ENCODE peak calls at places on chromosomes 4 and X, in five cellular contexts. One of them, this sample, is unnamed.

GRCh38 chr4:37666625-37667071 is 19.5 kb downstream of the RELL1 start:
- DNase-seq in activated naive CD8-positive, alpha-beta T cell treated with anti-CD3 and anti-CD28 coated beads, Interleukin-2, amount 50 U/mL, for 24 hours: peak; percentile 25
- DNase-seq in amniotic epithelial cell: peak; percentile 94
- DNase-seq in stimulated activated naive CD8-positive, alpha-beta T cell treated with anti-CD3 and anti-CD28 coated beads, Interleukin-15, Interleukin-2, amounts not matched to agents 100 U/mL and 50 U/mL, for 24 hours: peak; percentile 31
- DNase-seq in HEK293T: no peak
- DNase-seq in this sample: peak; percentile 16

GRCh38 chrX:53190363-53190960 is 34.5 kb downstream of the KDM5C start:
- DNase-seq in activated naive CD8-positive, alpha-beta T cell treated with anti-CD3 and anti-CD28 coated beads, Interleukin-2, amount 50 U/mL, for 24 hours: no peak
- DNase-seq in amniotic epithelial cell: no peak
- DNase-seq in stimulated activated naive CD8-positive, alpha-beta T cell treated with anti-CD3 and anti-CD28 coated beads, Interleukin-15, Interleukin-2, amounts not matched to agents 100 U/mL and 50 U/mL, for 24 hours: no peak
- DNase-seq in HEK293T: no peak
- DNase-seq in this sample: no peak

GRCh38 chr4:95599777-95600436 is 51.1 kb upstream of the UNC5C start:
- DNase-seq in activated naive CD8-positive, alpha-beta T cell treated with anti-CD3 and anti-CD28 coated beads, Interleukin-2, amount 50 U/mL, for 24 hours: no peak
- DNase-seq in amniotic epithelial cell: no peak
- DNase-seq in stimulated activated naive CD8-positive, alpha-beta T cell treated with anti-CD3 and anti-CD28 coated beads, Interleukin-15, Interleukin-2, amounts not matched to agents 100 U/mL and 50 U/mL, for 24 hours: no peak
- DNase-seq in HEK293T: no peak
- DNase-seq in this sample: no peak

GRCh38 chr4:55169352-55169959 is 44.1 kb upstream of the KDR start:
- DNase-seq in activated naive CD8-positive, alpha-beta T cell treated with anti-CD3 and anti-CD28 coated beads, Interleukin-2, amount 50 U/mL, for 24 hours: no peak
- DNase-seq in amniotic epithelial cell: peak; percentile 34
- DNase-seq in stimulated activated naive CD8-positive, alpha-beta T cell treated with anti-CD3 and anti-CD28 coated beads, Interleukin-15, Interleukin-2, amounts not matched to agents 100 U/mL and 50 U/mL, for 24 hours: no peak
- DNase-seq in HEK293T: no peak
- DNase-seq in this sample: no peak

GRCh38 chrX:45622538-45622937 is 421.9 kb upstream of the DIPK2B start:
- DNase-seq in activated naive CD8-positive, alpha-beta T cell treated with anti-CD3 and anti-CD28 coated beads, Interleukin-2, amount 50 U/mL, for 24 hours: no peak
- DNase-seq in amniotic epithelial cell: peak; percentile 13
- DNase-seq in stimulated activated naive CD8-positive, alpha-beta T cell treated with anti-CD3 and anti-CD28 coated beads, Interleukin-15, Interleukin-2, amounts not matched to agents 100 U/mL and 50 U/mL, for 24 hours: no peak
- DNase-seq in HEK293T: no peak
- DNase-seq in this sample: no peak

GRCh38 chr4:153521467-153521866 is 55.3 kb downstream of the TMEM131L start:
- DNase-seq in activated naive CD8-positive, alpha-beta T cell treated with anti-CD3 and anti-CD28 coated beads, Interleukin-2, amount 50 U/mL, for 24 hours: no peak
- DNase-seq in amniotic epithelial cell: no peak
- DNase-seq in stimulated activated naive CD8-positive, alpha-beta T cell treated with anti-CD3 and anti-CD28 coated beads, Interleukin-15, Interleukin-2, amounts not matched to agents 100 U/mL and 50 U/mL, for 24 hours: no peak
- DNase-seq in HEK293T: no peak
- DNase-seq in this sample: no peak

GRCh38 chrX:128897611-128898010 is 625.7 kb downstream of the SMARCA1 start:
- DNase-seq in activated naive CD8-positive, alpha-beta T cell treated with anti-CD3 and anti-CD28 coated beads, Interleukin-2, amount 50 U/mL, for 24 hours: no peak
- DNase-seq in amniotic epithelial cell: no peak
- DNase-seq in stimulated activated naive CD8-positive, alpha-beta T cell treated with anti-CD3 and anti-CD28 coated beads, Interleukin-15, Interleukin-2, amounts not matched to agents 100 U/mL and 50 U/mL, for 24 hours: no peak
- DNase-seq in HEK293T: no peak
- DNase-seq in this sample: no peak

GRCh38 chr4:92344216-92344615 is 40.5 kb downstream of the GRID2 start:
- DNase-seq in activated naive CD8-positive, alpha-beta T cell treated with anti-CD3 and anti-CD28 coated beads, Interleukin-2, amount 50 U/mL, for 24 hours: no peak
- DNase-seq in amniotic epithelial cell: no peak
- DNase-seq in stimulated activated naive CD8-positive, alpha-beta T cell treated with anti-CD3 and anti-CD28 coated beads, Interleukin-15, Interleukin-2, amounts not matched to agents 100 U/mL and 50 U/mL, for 24 hours: no peak
- DNase-seq in HEK293T: no peak
- DNase-seq in this sample: no peak

GRCh38 chr4:73257242-73257994 is 1.2 kb downstream of the ANKRD17 start:
- DNase-seq in activated naive CD8-positive, alpha-beta T cell treated with anti-CD3 and anti-CD28 coated beads, Interleukin-2, amount 50 U/mL, for 24 hours: peak; percentile 62
- DNase-seq in amniotic epithelial cell: peak; percentile 85
- DNase-seq in stimulated activated naive CD8-positive, alpha-beta T cell treated with anti-CD3 and anti-CD28 coated beads, Interleukin-15, Interleukin-2, amounts not matched to agents 100 U/mL and 50 U/mL, for 24 hours: peak; percentile 67
- DNase-seq in HEK293T: peak; percentile 56
- DNase-seq in this sample: peak; percentile 61

GRCh38 chr4:26206981-26207380 is 113.8 kb upstream of the RBPJ start:
- DNase-seq in activated naive CD8-positive, alpha-beta T cell treated with anti-CD3 and anti-CD28 coated beads, Interleukin-2, amount 50 U/mL, for 24 hours: no peak
- DNase-seq in amniotic epithelial cell: no peak
- DNase-seq in stimulated activated naive CD8-positive, alpha-beta T cell treated with anti-CD3 and anti-CD28 coated beads, Interleukin-15, Interleukin-2, amounts not matched to agents 100 U/mL and 50 U/mL, for 24 hours: no peak
- DNase-seq in HEK293T: no peak
- DNase-seq in this sample: no peak

GRCh38 chr4:8182858-8183725 is 16.0 kb upstream of the SH3TC1 start:
- DNase-seq in activated naive CD8-positive, alpha-beta T cell treated with anti-CD3 and anti-CD28 coated beads, Interleukin-2, amount 50 U/mL, for 24 hours: no peak
- DNase-seq in amniotic epithelial cell: peak; percentile 70
- DNase-seq in stimulated activated naive CD8-positive, alpha-beta T cell treated with anti-CD3 and anti-CD28 coated beads, Interleukin-15, Interleukin-2, amounts not matched to agents 100 U/mL and 50 U/mL, for 24 hours: no peak
- DNase-seq in HEK293T: peak; percentile 34
- DNase-seq in this sample: no peak

GRCh38 chrX:39336709-39337294 is 535.5 kb downstream of the MID1IP1 start:
- DNase-seq in activated naive CD8-positive, alpha-beta T cell treated with anti-CD3 and anti-CD28 coated beads, Interleukin-2, amount 50 U/mL, for 24 hours: peak; percentile 20
- DNase-seq in amniotic epithelial cell: no peak
- DNase-seq in stimulated activated naive CD8-positive, alpha-beta T cell treated with anti-CD3 and anti-CD28 coated beads, Interleukin-15, Interleukin-2, amounts not matched to agents 100 U/mL and 50 U/mL, for 24 hours: peak; percentile 25
- DNase-seq in HEK293T: no peak
- DNase-seq in this sample: peak; percentile 20

GRCh38 chr4:140296871-140297570 is 76.4 kb upstream of the SCOC start:
- DNase-seq in activated naive CD8-positive, alpha-beta T cell treated with anti-CD3 and anti-CD28 coated beads, Interleukin-2, amount 50 U/mL, for 24 hours: no peak
- DNase-seq in amniotic epithelial cell: peak; percentile 48
- DNase-seq in stimulated activated naive CD8-positive, alpha-beta T cell treated with anti-CD3 and anti-CD28 coated beads, Interleukin-15, Interleukin-2, amounts not matched to agents 100 U/mL and 50 U/mL, for 24 hours: no peak
- DNase-seq in HEK293T: peak; percentile 35
- DNase-seq in this sample: no peak

GRCh38 chr4:93303440-93303839 is 525.1 kb upstream of the ATOH1 start:
- DNase-seq in activated naive CD8-positive, alpha-beta T cell treated with anti-CD3 and anti-CD28 coated beads, Interleukin-2, amount 50 U/mL, for 24 hours: no peak
- DNase-seq in amniotic epithelial cell: no peak
- DNase-seq in stimulated activated naive CD8-positive, alpha-beta T cell treated with anti-CD3 and anti-CD28 coated beads, Interleukin-15, Interleukin-2, amounts not matched to agents 100 U/mL and 50 U/mL, for 24 hours: no peak
- DNase-seq in HEK293T: no peak
- DNase-seq in this sample: no peak

GRCh38 chr4:133162941-133163340 is 13.8 kb downstream of the PCDH10 start:
- DNase-seq in activated naive CD8-positive, alpha-beta T cell treated with anti-CD3 and anti-CD28 coated beads, Interleukin-2, amount 50 U/mL, for 24 hours: no peak
- DNase-seq in amniotic epithelial cell: no peak
- DNase-seq in stimulated activated naive CD8-positive, alpha-beta T cell treated with anti-CD3 and anti-CD28 coated beads, Interleukin-15, Interleukin-2, amounts not matched to agents 100 U/mL and 50 U/mL, for 24 hours: no peak
- DNase-seq in HEK293T: no peak
- DNase-seq in this sample: no peak

GRCh38 chr4:121050251-121050650 is 22.1 kb downstream of the NDNF start:
- DNase-seq in activated naive CD8-positive, alpha-beta T cell treated with anti-CD3 and anti-CD28 coated beads, Interleukin-2, amount 50 U/mL, for 24 hours: no peak
- DNase-seq in amniotic epithelial cell: no peak
- DNase-seq in stimulated activated naive CD8-positive, alpha-beta T cell treated with anti-CD3 and anti-CD28 coated beads, Interleukin-15, Interleukin-2, amounts not matched to agents 100 U/mL and 50 U/mL, for 24 hours: no peak
- DNase-seq in HEK293T: no peak
- DNase-seq in this sample: no peak

GRCh38 chr4:121764702-121765367 is at the start of gene SMIM43:
- DNase-seq in activated naive CD8-positive, alpha-beta T cell treated with anti-CD3 and anti-CD28 coated beads, Interleukin-2, amount 50 U/mL, for 24 hours: no peak
- DNase-seq in amniotic epithelial cell: no peak
- DNase-seq in stimulated activated naive CD8-positive, alpha-beta T cell treated with anti-CD3 and anti-CD28 coated beads, Interleukin-15, Interleukin-2, amounts not matched to agents 100 U/mL and 50 U/mL, for 24 hours: no peak
- DNase-seq in HEK293T: peak; percentile 60
- DNase-seq in this sample: no peak

GRCh38 chr4:126004936-126005335 is 690.2 kb downstream of the FAT4 start:
- DNase-seq in activated naive CD8-positive, alpha-beta T cell treated with anti-CD3 and anti-CD28 coated beads, Interleukin-2, amount 50 U/mL, for 24 hours: no peak
- DNase-seq in amniotic epithelial cell: peak; percentile 56
- DNase-seq in stimulated activated naive CD8-positive, alpha-beta T cell treated with anti-CD3 and anti-CD28 coated beads, Interleukin-15, Interleukin-2, amounts not matched to agents 100 U/mL and 50 U/mL, for 24 hours: no peak
- DNase-seq in HEK293T: peak; percentile 8
- DNase-seq in this sample: no peak

GRCh38 chr4:26583538-26583864 is 383 bp upstream of the TBC1D19 start:
- DNase-seq in activated naive CD8-positive, alpha-beta T cell treated with anti-CD3 and anti-CD28 coated beads, Interleukin-2, amount 50 U/mL, for 24 hours: no peak
- DNase-seq in amniotic epithelial cell: no peak
- DNase-seq in stimulated activated naive CD8-positive, alpha-beta T cell treated with anti-CD3 and anti-CD28 coated beads, Interleukin-15, Interleukin-2, amounts not matched to agents 100 U/mL and 50 U/mL, for 24 hours: no peak
- DNase-seq in HEK293T: no peak
- DNase-seq in this sample: no peak